ENCODE peak calls at places on chromosomes 1 and 21, in nine cellular contexts. A is SW480; V is NCI-H2029 treated with DMSO at 0.1 percent for 48 hours; T is osteocyte; H is hepatic stellate cell; K is PC-3; X is hepatocyte; I is HFFc6; U is activated CD4-positive, alpha-beta T cell treated with anti-CD3 and anti-CD28 coated beads, Interleukin-2, amount 50 U/mL, for 1 hour. B is an unnamed sample.

GRCh38 chr1:172708452-172708851 is 49.5 kb downstream of the FASLG start:
- DNase-seq in U (peak; percentile 27), H (no peak), T (no peak), I (no peak), X (no peak), A (peak; percentile 47), K (no peak), V (no peak), B (no peak)

GRCh38 chr1:230196077-230196476 is 129.0 kb downstream of the GALNT2 start:
- DNase-seq in U (no peak), A (no peak), V (no peak), K (no peak), H (no peak), X (no peak), T (no peak), I (no peak), B (no peak)

GRCh38 chr21:32994305-32994704 is 31.4 kb upstream of the OLIG2 start:
- DNase-seq in T (no peak), X (peak; percentile 19), K (peak; percentile 65), I (peak; percentile 21), U (no peak), A (peak; percentile 33), H (peak; percentile 16), V (no peak), B (no peak)

GRCh38 chr21:46069166-46069565 is 28.7 kb upstream of the COL6A2 start:
- DNase-seq in I (no peak), H (no peak), K (no peak), U (no peak), X (no peak), A (no peak), T (peak; percentile 40), V (no peak), B (no peak)

GRCh38 chr21:25464275-25464674 is 143.0 kb downstream of the MRPL39 start:
- DNase-seq in X (no peak), V (no peak), H (no peak), K (peak; percentile 19), A (no peak), T (no peak), U (no peak), I (no peak), B (no peak)

GRCh38 chr1:161421456-161421855 is 53.8 kb upstream of the CFAP126 start:
- DNase-seq in I (no peak), U (no peak), V (no peak), X (no peak), K (no peak), A (no peak), H (no peak), T (no peak), B (no peak)

GRCh38 chr1:29793653-29794348 is 557.5 kb downstream of the PTPRU start:
- DNase-seq in V (no peak), T (no peak), U (no peak), I (no peak), X (no peak), K (no peak), A (no peak), H (no peak), B (no peak)

GRCh38 chr1:153944005-153944821 is 2.3 kb downstream of the DENND4B start:
- DNase-seq in X (no peak), I (no peak), K (no peak), U (no peak), A (no peak), T (no peak), V (no peak), H (no peak), B (no peak)

GRCh38 chr1:185734929-185735666 is 907 bp downstream of the HMCN1 start:
- DNase-seq in H (no peak), K (peak; percentile 6), I (no peak), T (no peak), U (no peak), X (peak; percentile 3), A (no peak), V (no peak), B (peak; percentile 13)

GRCh38 chr1:15349133-15349532 is 60.6 kb upstream of the EFHD2 start:
- DNase-seq in A (no peak), U (no peak), H (no peak), I (no peak), X (no peak), K (no peak), T (no peak), V (no peak), B (no peak)

GRCh38 chr1:227058321-227058751 is 118.2 kb downstream of the COQ8A start:
- DNase-seq in T (no peak), U (no peak), V (no peak), K (peak; percentile 58), A (peak; percentile 68), X (no peak), H (peak; percentile 53), I (peak; percentile 72), B (no peak)

GRCh38 chr1:152577168-152577567 is 3.1 kb downstream of the LCE3D start:
- DNase-seq in A (no peak), T (no peak), U (no peak), H (no peak), V (no peak), I (no peak), X (no peak), K (no peak), B (no peak)

GRCh38 chr1:67801903-67802302 is 31.4 kb downstream of the GNG12 start:
- DNase-seq in X (no peak), U (no peak), I (peak; percentile 17), H (no peak), T (no peak), V (no peak), A (no peak), K (no peak), B (no peak)

GRCh38 chr1:165075725-165076370 is 280.7 kb downstream of the LMX1A start:
- DNase-seq in H (peak; percentile 8), V (peak; percentile 11), U (no peak), T (no peak), K (peak; percentile 59), X (peak; percentile 53), A (peak; percentile 33), I (peak; percentile 49), B (peak; percentile 60)

GRCh38 chr1:167683641-167684502 is 37.9 kb upstream of the MPZL1 start:
- DNase-seq in V (no peak), U (no peak), I (no peak), K (peak; percentile 55), A (no peak), T (no peak), H (peak; percentile 77), X (peak; percentile 20), B (peak; percentile 80)

GRCh38 chr1:208061627-208062026 is 150.7 kb upstream of the CD34 start:
- DNase-seq in K (no peak), A (no peak), U (no peak), T (no peak), I (no peak), X (no peak), V (no peak), H (no peak), B (no peak)

GRCh38 chr1:33169290-33170055 is 12.4 kb downstream of the TRIM62 start:
- DNase-seq in K (no peak), H (no peak), T (no peak), I (peak; percentile 34), U (no peak), A (no peak), V (no peak), X (no peak), B (peak; percentile 57)

GRCh38 chr1:101820080-101820479 is 176.6 kb downstream of the OLFM3 start:
- DNase-seq in K (peak; percentile 57), X (peak; percentile 68), H (no peak), T (no peak), A (peak; percentile 44), V (no peak), U (no peak), I (peak; percentile 2), B (peak; percentile 72)

GRCh38 chr1:31798433-31799195 is 17.2 kb downstream of the SPOCD1 start:
- DNase-seq in T (no peak), H (peak; percentile 91), A (peak; percentile 31), I (peak; percentile 89), K (peak; percentile 87), U (no peak), X (peak; percentile 72), V (no peak), B (no peak)

GRCh38 chr1:150863765-150864164 is 12.6 kb downstream of the ARNT start:
- DNase-seq in H (no peak), T (no peak), A (no peak), X (no peak), U (no peak), V (no peak), K (no peak), I (no peak), B (no peak)

GRCh38 chr1:218332416-218332815 is 12.7 kb upstream of the TGFB2 start:
- DNase-seq in H (no peak), T (no peak), U (no peak), I (no peak), A (no peak), K (peak; percentile 34), X (no peak), V (no peak), B (no peak)

GRCh38 chr1:234957330-234958065 is 171.1 kb downstream of the TOMM20 start:
- DNase-seq in V (no peak), I (peak; percentile 61), H (no peak), X (peak; percentile 85), T (no peak), U (no peak), A (peak; percentile 96), K (peak; percentile 86), B (peak; percentile 70)

GRCh38 chr1:155321577-155322497 is 1.1 kb downstream of the RUSC1 start:
- DNase-seq in H (no peak), X (peak; percentile 31), T (no peak), K (no peak), A (no peak), U (no peak), V (no peak), I (no peak), B (peak; percentile 42)

GRCh38 chr1:91026777-91027176 is 4.9 kb upstream of the ZNF644 start:
- DNase-seq in H (peak; percentile 33), K (peak; percentile 70), X (no peak), U (no peak), T (no peak), I (no peak), A (peak; percentile 36), V (no peak), B (no peak)

GRCh38 chr21:34968414-34969333 is 80.4 kb downstream of the RUNX1 start:
- DNase-seq in X (no peak), H (no peak), V (no peak), T (no peak), U (peak; percentile 29), I (no peak), K (no peak), A (peak; percentile 97), B (no peak)

GRCh38 chr1:224333309-224333926 is 3.4 kb upstream of the NVL start:
- DNase-seq in X (peak; percentile 62), K (peak; percentile 86), I (peak; percentile 51), T (no peak), H (peak; percentile 41), V (peak; percentile 66), A (peak; percentile 73), U (no peak), B (peak; percentile 66)

GRCh38 chr1:3827813-3828307 is 29.2 kb downstream of the CEP104 start:
- DNase-seq in X (no peak), U (no peak), V (no peak), T (no peak), I (no peak), A (no peak), H (no peak), K (peak; percentile 37), B (peak; percentile 45)

GRCh38 chr1:27574871-27575831 is 28.8 kb downstream of the AHDC1 start:
- DNase-seq in V (peak; percentile 22), K (peak; percentile 61), H (peak; percentile 92), T (peak; percentile 92), I (peak; percentile 79), X (peak; percentile 88), U (no peak), A (peak; percentile 73), B (peak; percentile 94)

GRCh38 chr1:60108223-60108622 is 34.7 kb upstream of the C1orf87 start:
- DNase-seq in X (peak; percentile 23), U (no peak), I (no peak), K (no peak), T (no peak), A (no peak), H (no peak), V (no peak), B (no peak)

GRCh38 chr1:46133181-46133658 is 791 bp upstream of the PIK3R3 start:
- DNase-seq in A (no peak), U (no peak), I (no peak), H (peak; percentile 68), V (peak; percentile 96), T (no peak), X (no peak), K (no peak), B (no peak)

GRCh38 chr1:229716064-229716463 is 90.0 kb downstream of the URB2 start:
- DNase-seq in A (no peak), T (no peak), U (no peak), X (no peak), V (no peak), I (no peak), K (peak; percentile 24), H (no peak), B (peak; percentile 51)